ENCODE peak calls at places on chromosomes 2 and 18, in four cellular contexts. H is CD8-positive, alpha-beta T cell; F is HTR-8/SVneo; A is AG09319. B is an unnamed sample.

GRCh38 chr2:25673170-25674002 is at the start of gene DTNB:
- DNase-seq in H (peak; percentile 76), F (peak; percentile 80), A (no peak), B (peak; percentile 62)

GRCh38 chr2:45691152-45691551 is 39.7 kb downstream of the PRKCE start:
- DNase-seq in H (no peak), F (no peak), A (no peak), B (no peak)

GRCh38 chr2:170324640-170325046 is 146.7 kb downstream of the MYO3B start:
- DNase-seq in H (peak; percentile 15), F (peak; percentile 26), A (no peak), B (no peak)

GRCh38 chr18:13614701-13615288 is 111.6 kb downstream of the FAM210A start:
- DNase-seq in H (peak; percentile 46), F (no peak), A (no peak), B (peak; percentile 19)

GRCh38 chr2:128833628-128834027 is 515.0 kb upstream of the HS6ST1 start:
- DNase-seq in H (no peak), F (no peak), A (no peak), B (no peak)

GRCh38 chr18:25345432-25345831 is 6.5 kb downstream of the ZNF521 start:
- DNase-seq in H (no peak), F (no peak), A (peak; percentile 86), B (no peak)

GRCh38 chr18:58967643-58968291 is 103.1 kb downstream of the ZNF532 start:
- DNase-seq in H (no peak), F (no peak), A (no peak), B (no peak)

GRCh38 chr2:202870431-202871160 is 970 bp downstream of the ICA1L start:
- DNase-seq in H (peak; percentile 67), F (peak; percentile 78), A (no peak), B (peak; percentile 38)

GRCh38 chr2:219285894-219286425 is 6.8 kb downstream of the DNAJB2 start:
- DNase-seq in H (no peak), F (no peak), A (peak; percentile 23), B (no peak)

GRCh38 chr2:134365356-134365755 is 111.5 kb downstream of the MGAT5 start:
- DNase-seq in H (no peak), F (no peak), A (no peak), B (no peak)

GRCh38 chr2:155310589-155310988 is 612.1 kb downstream of the KCNJ3 start:
- DNase-seq in H (no peak), F (peak; percentile 1), A (no peak), B (no peak)

GRCh38 chr18:77101410-77102245 is 31.0 kb downstream of the MBP start:
- DNase-seq in H (peak; percentile 54), F (peak; percentile 69), A (no peak), B (peak; percentile 38)

GRCh38 chr2:120402070-120402440 is 56.1 kb downstream of the INHBB start:
- DNase-seq in H (no peak), F (no peak), A (no peak), B (no peak)

GRCh38 chr2:3959372-3959771 is 256.0 kb downstream of the DCDC2C start:
- DNase-seq in H (no peak), F (peak; percentile 28), A (no peak), B (no peak)

GRCh38 chr2:19749507-19749836 is 152.3 kb downstream of the TTC32 start:
- DNase-seq in H (no peak), F (no peak), A (no peak), B (no peak)

GRCh38 chr2:217944923-217945322 is 57.9 kb downstream of the TNS1 start:
- DNase-seq in H (no peak), F (no peak), A (no peak), B (no peak)

GRCh38 chr2:43024515-43024962 is 201.9 kb downstream of the ZFP36L2 start:
- DNase-seq in H (peak; percentile 39), F (peak; percentile 85), A (no peak), B (no peak)

GRCh38 chr18:51437280-51438271 is 240.1 kb upstream of the MEX3C start:
- DNase-seq in H (no peak), F (no peak), A (no peak), B (no peak)

GRCh38 chr2:170350929-170351826 is 173.2 kb downstream of the MYO3B start:
- DNase-seq in H (no peak), F (no peak), A (no peak), B (no peak)

GRCh38 chr2:174224665-174225288 is 23.6 kb downstream of the OLA1 start:
- DNase-seq in H (no peak), F (no peak), A (no peak), B (no peak)

B was measured in NK-92 treated with Interleukin-12 subunit alpha and Interleukin-12 subunit beta, amount 100 ng/mL, for 24 hours.